ENCODE peak calls at places on chromosomes 3 and 15, in six cellular contexts. C is ovary, T is HepG2, O is esophagus muscularis mucosa, B is sigmoid colon, L is tibial nerve. S is an unnamed sample.
A peak's percentile ranks its signal among the peaks of the same experiment; 100 is the strongest.

GRCh38 chr3:15808679-15809078 is 10.9 kb upstream of the ANKRD28 start:
- DNase-seq in C (no peak), T (no peak), O (no peak), B (no peak), L (no peak), S (no peak)

GRCh38 chr3:127780536-127781400 is 41.5 kb downstream of the MGLL start:
- DNase-seq in C (no peak), T (no peak), O (no peak), B (no peak), L (no peak), S (no peak)

GRCh38 chr3:62605413-62606068 is 232.2 kb upstream of the FEZF2 start:
- DNase-seq in C (no peak), T (no peak), O (no peak), B (no peak), L (no peak), S (no peak)

GRCh38 chr3:146577662-146578061 is 27.5 kb downstream of the PLSCR5 start:
- DNase-seq in C (no peak), T (peak; percentile 39), O (no peak), B (no peak), L (peak; percentile 31), S (no peak)

GRCh38 chr3:12756185-12756584 is 2.9 kb downstream of the TMEM40 start:
- DNase-seq in C (no peak), T (no peak), O (no peak), B (no peak), L (no peak), S (no peak)

GRCh38 chr15:64023215-64023614 is 23.1 kb downstream of the DAPK2 start:
- DNase-seq in C (no peak), T (no peak), O (no peak), B (peak; percentile 32), L (no peak), S (no peak)

GRCh38 chr3:5294360-5294759 is 106.9 kb downstream of the EDEM1 start:
- DNase-seq in C (no peak), T (no peak), O (peak; percentile 37), B (no peak), L (no peak), S (no peak)

GRCh38 chr3:52670621-52671521 is 14.8 kb downstream of the PBRM1 start:
- DNase-seq in C (peak; percentile 51), T (peak; percentile 32), O (no peak), B (no peak), L (no peak), S (peak; percentile 39)

GRCh38 chr3:80999481-80999880 is 762.0 kb downstream of the GBE1 start:
- DNase-seq in C (no peak), T (no peak), O (no peak), B (no peak), L (no peak), S (no peak)

GRCh38 chr3:150763841-150764483 is 993 bp upstream of the SIAH2 start:
- DNase-seq in C (peak; percentile 73), T (peak; percentile 66), O (peak; percentile 93), B (peak; percentile 87), L (peak; percentile 50), S (peak; percentile 89)

GRCh38 chr3:133896002-133896761 is 500 bp upstream of the RAB6B start:
- DNase-seq in C (no peak), T (no peak), O (peak; percentile 84), B (no peak), L (no peak), S (no peak)

GRCh38 chr3:66270314-66270713 is 49.5 kb downstream of the SLC25A26 start:
- DNase-seq in C (no peak), T (no peak), O (no peak), B (no peak), L (no peak), S (no peak)

GRCh38 chr3:27888562-27888961 is 166.4 kb upstream of the EOMES start:
- DNase-seq in C (no peak), T (no peak), O (no peak), B (no peak), L (no peak), S (no peak)

GRCh38 chr3:71304684-71305083 is 278.8 kb downstream of the FOXP1 start:
- DNase-seq in C (no peak), T (peak; percentile 15), O (no peak), B (no peak), L (no peak), S (peak; percentile 24)

GRCh38 chr15:40412095-40412759 is 6.6 kb downstream of the IVD start:
- DNase-seq in C (no peak), T (peak; percentile 58), O (no peak), B (no peak), L (no peak), S (no peak)

GRCh38 chr3:126081618-126082333 is 2.1 kb downstream of the SLC41A3 start:
- DNase-seq in C (no peak), T (peak; percentile 29), O (peak; percentile 91), B (no peak), L (no peak), S (peak; percentile 69)

GRCh38 chr3:13143381-13144004 is 70.3 kb upstream of the IQSEC1 start:
- DNase-seq in C (no peak), T (no peak), O (no peak), B (peak; percentile 35), L (no peak), S (no peak)

DNA sequence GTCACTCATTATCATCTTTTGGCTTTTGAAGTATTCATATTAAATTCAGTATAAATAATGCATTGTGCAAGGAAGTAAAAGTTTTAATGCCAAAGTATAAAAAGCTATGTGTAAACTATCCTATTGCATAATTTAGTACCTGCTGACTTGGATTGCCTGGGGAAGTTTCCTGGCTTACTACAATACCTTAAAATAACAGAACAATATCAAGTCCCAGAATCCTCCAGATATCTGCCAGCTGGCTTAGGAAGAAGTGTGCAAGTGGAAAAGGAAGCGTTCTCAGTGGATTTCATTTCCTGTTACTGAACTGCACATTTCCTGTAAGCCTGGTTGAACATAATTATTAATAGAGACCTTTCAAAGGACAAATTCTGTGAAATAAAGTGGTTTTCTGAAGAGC is 236.7 kb downstream of the ADAMTSL3 start:
- DNase-seq in C (no peak), T (no peak), O (no peak), B (peak; percentile 73), L (no peak), S (no peak)
- H3K27ac ChIP-seq in C (no peak overlapping the region), T (no peak overlapping the region), O (peak overlapping the region; percentile 7), B (peak overlapping the region; percentile 52), L (no peak overlapping the region), S (no peak overlapping the region)

GRCh38 chr15:80052597-80053304 is 6.7 kb upstream of the ZFAND6 start:
- DNase-seq in C (no peak), T (no peak), O (no peak), B (no peak), L (no peak), S (no peak)

GRCh38 chr15:80058851-80059785 is at the start of gene ZFAND6:
- DNase-seq in C (peak; percentile 97), T (peak; percentile 89), O (peak; percentile 97), B (peak; percentile 97), L (peak; percentile 90), S (peak; percentile 96)

GRCh38 chr15:80058044-80058443 is 1.4 kb upstream of the ZFAND6 start:
- DNase-seq in C (no peak), T (no peak), O (no peak), B (no peak), L (no peak), S (no peak)

GRCh38 chr15:80059786-80060489 is 462 bp downstream of the ZFAND6 start:
- DNase-seq in C (no peak), T (peak; percentile 24), O (peak; percentile 94), B (peak; percentile 68), L (no peak), S (peak; percentile 96)

GRCh38 chr15:80055933-80056332 is 3.5 kb upstream of the ZFAND6 start:
- DNase-seq in C (no peak), T (no peak), O (no peak), B (no peak), L (no peak), S (no peak)
- TF ChIP-seq EP300 in C (no peak), T (no peak), O (no peak), B (no peak), L (no peak), S (no peak)

DNA sequence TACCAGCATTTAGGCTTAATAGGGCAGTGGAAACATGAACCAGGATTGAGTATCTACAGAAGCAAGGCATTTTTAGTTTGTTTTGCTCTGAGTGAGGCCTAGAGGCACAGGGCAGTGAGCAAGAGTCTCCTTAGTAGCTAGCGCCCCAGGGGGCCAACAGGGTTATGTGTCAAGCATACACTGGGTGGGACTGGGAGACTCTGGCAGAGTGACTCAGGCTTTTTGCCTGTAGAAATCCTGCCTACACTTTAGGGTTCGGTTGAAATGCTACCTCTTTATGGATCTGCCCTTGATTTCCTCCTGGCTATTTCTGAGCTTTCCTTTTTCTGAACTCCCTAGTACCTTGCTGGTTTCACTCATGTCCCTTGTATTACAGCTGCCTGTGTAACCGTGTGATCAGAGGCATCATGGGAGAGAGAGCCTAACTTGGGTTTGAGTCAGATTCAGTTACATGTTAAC is 72.2 kb downstream of the TOP2B start:
- DNase-seq in C (peak; percentile 51), T (peak; percentile 74), O (no peak), B (peak; percentile 67), L (peak; percentile 42), S (peak; percentile 34)
- H3K27ac ChIP-seq in C (no peak overlapping the region), T (no peak overlapping the region), O (peak overlapping the region; percentile 68), B (peak overlapping the region; percentile 46), L (peak overlapping the region; percentile 53), S (peak overlapping the region; percentile 21)

GRCh38 chr3:173911446-173911845 is 513.9 kb downstream of the NLGN1 start:
- DNase-seq in C (no peak), T (no peak), O (no peak), B (no peak), L (no peak), S (no peak)
- TF ChIP-seq EP300 in C (no peak), T (no peak), O (no peak), B (no peak), L (no peak), S (no peak)

DNA sequence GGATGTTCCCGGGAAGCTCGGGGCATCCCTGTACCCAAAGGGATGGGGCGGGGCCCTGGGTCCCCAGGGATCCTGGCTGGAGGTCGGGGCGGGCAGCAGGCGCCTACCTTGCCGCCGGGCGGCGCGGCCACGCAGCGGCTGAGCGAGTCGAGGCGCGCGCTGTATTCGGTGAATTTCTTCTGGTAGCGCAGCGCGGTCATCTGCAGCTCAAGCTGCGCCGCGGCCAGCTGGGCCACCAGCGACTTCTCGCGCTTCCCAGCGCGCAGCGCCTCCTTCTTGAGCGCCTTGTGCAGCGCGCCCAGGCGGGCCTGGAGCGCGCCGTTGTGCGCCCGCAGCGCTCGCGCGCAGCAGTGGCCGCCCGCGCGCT is 762 bp downstream of the PDZRN3 start:
- DNase-seq in C (peak; percentile 75), T (no peak), O (no peak), B (peak; percentile 77), L (no peak), S (no peak)
- H3K27ac ChIP-seq in C (peak overlapping the region; percentile 85), T (no peak overlapping the region), O (peak overlapping the region; percentile 97), B (peak overlapping the region; percentile 93), L (peak overlapping the region; percentile 88), S (peak overlapping the region; percentile 77)

S was measured in upper lobe of left lung.